ENCODE peak calls at places on chromosomes 13 and 19, in five cellular contexts. E, L, G, F and M are unnamed samples. For H3K4me1, the result is how much of the 10 kb centered on the place peaks cover.

GRCh38 chr19:45079911-45080469 is 930 bp downstream of the GEMIN7 start:
- DNase-seq in E (peak), F (no peak), L (no peak), G (no peak), M (no peak)

GRCh38 chr13:26878465-26878864 is 117.9 kb upstream of the GPR12 start:
- DNase-seq in G (no peak), F (no peak), E (no peak), L (no peak), M (no peak)

GRCh38 chr13:66803759-66804456 is 426.2 kb downstream of the PCDH9 start:
- DNase-seq in G (no peak), E (no peak), L (peak), F (no peak), M (no peak)

GRCh38 chr19:43316591-43317319 is 36.7 kb upstream of the CD177 start:
- DNase-seq in G (no peak), L (peak), E (no peak), F (no peak), M (no peak)

GRCh38 chr13:114055766-114056165 is 76.7 kb downstream of the RASA3 start:
- DNase-seq in E (no peak), G (no peak), L (no peak), F (no peak), M (no peak)

GRCh38 chr13:110103026-110103425 is 203.9 kb downstream of the COL4A1 start:
- DNase-seq in E (no peak), G (peak), L (no peak), F (no peak), M (no peak)

GRCh38 chr13:109816112-109816978 is 30.0 kb upstream of the IRS2 start:
- DNase-seq in F (no peak), G (no peak), E (no peak), L (no peak), M (peak)

GRCh38 chr19:5128251-5128931 is 159.5 kb downstream of the KDM4B start:
- DNase-seq in F (no peak), E (peak), L (peak), G (peak), M (no peak)

GRCh38 chr13:109274188-109274821 is 512.1 kb downstream of the IRS2 start:
- DNase-seq in L (peak), E (peak), F (no peak), G (peak), M (peak)

GRCh38 chr19:18503971-18504885 is 17.6 kb downstream of the ELL start:
- DNase-seq in F (no peak), E (no peak), L (no peak), G (no peak), M (no peak)

GRCh38 chr19:1956868-1957492 is 16.0 kb downstream of the CSNK1G2 start:
- DNase-seq in L (no peak), F (no peak), E (no peak), G (peak), M (no peak)

GRCh38 chr13:79491715-79492114 is 10.8 kb downstream of the NDFIP2 start:
- DNase-seq in F (no peak), L (peak), G (no peak), E (no peak), M (no peak)

GRCh38 chr19:4830332-4830731 is 1.2 kb downstream of the TICAM1 start:
- DNase-seq in F (no peak), L (no peak), E (no peak), G (no peak), M (no peak)

GRCh38 chr13:21672811-21673591 is 2.1 kb downstream of the FGF9 start:
- DNase-seq in G (peak), E (peak), F (no peak), L (no peak), M (no peak)

GRCh38 chr13:35881360-35881759 is 249.8 kb downstream of the DCLK1 start:
- DNase-seq in L (peak), F (no peak), G (no peak), E (no peak), M (no peak)

GRCh38 chr19:55638864-55639359 is 1.9 kb upstream of the ZNF580 start:
- DNase-seq in E (peak), F (no peak), L (peak), G (peak), M (no peak)

GRCh38 chr19:6060600-6061391 is 49.5 kb downstream of the RFX2 start:
- DNase-seq in E (no peak), G (peak), L (peak), F (no peak), M (no peak)

GRCh38 chr13:104301216-104301975 is 1235.2 kb upstream of the SLC10A2 start:
- DNase-seq in F (no peak), L (peak), E (no peak), G (no peak), M (no peak)

GRCh38 chr13:26710166-26710565 is 50.4 kb downstream of the GPR12 start:
- DNase-seq in E (no peak), L (no peak), F (no peak), G (no peak), M (no peak)

GRCh38 chr13:31945202-31945978 is 86.2 kb upstream of the FRY start:
- DNase-seq in L (peak), F (no peak), G (peak), E (peak), M (no peak)

GRCh38 chr13:109627649-109628048 is 158.7 kb downstream of the IRS2 start:
- DNase-seq in E (no peak), F (no peak), G (no peak), L (no peak), M (no peak)

GRCh38 chr19:15330801-15331418 is 1.4 kb downstream of the BRD4 start:
- DNase-seq in E (peak), G (peak), F (no peak), L (peak), M (no peak)

GRCh38 chr13:48653074-48654054 is at the start of gene CYSLTR2:
- DNase-seq in E (peak), F (no peak), L (peak), G (no peak), M (no peak)

GRCh38 chr13:90908792-90909191 is 438.7 kb upstream of the MIR17HG start:
- DNase-seq in G (no peak), E (no peak), F (no peak), L (no peak), M (no peak)

GRCh38 chr13:38824342-38824741 is 137.5 kb downstream of the FREM2 start:
- DNase-seq in E (no peak), F (no peak), G (no peak), L (no peak), M (no peak)

GRCh38 chr13:40064723-40065122 is 409.3 kb downstream of the COG6 start:
- DNase-seq in L (peak), G (no peak), F (peak), E (no peak), M (no peak)

GRCh38 chr13:40920826-40921225 is 98.3 kb downstream of the ELF1 start:
- DNase-seq in E (no peak), L (peak), G (no peak), F (no peak), M (no peak)

GRCh38 chr13:44653261-44653660 is 77.1 kb upstream of the TSC22D1 start:
- DNase-seq in L (peak), E (no peak), F (no peak), G (no peak), M (no peak)

GRCh38 chr19:1592023-1592754 is 476 bp downstream of the MBD3 start:
- DNase-seq in L (peak), E (peak), G (peak), F (peak), M (peak)

GRCh38 chr13:70923863-70924752 is 815.9 kb upstream of the KLHL1 start:
- DNase-seq in G (no peak), F (no peak), E (no peak), L (no peak), M (no peak)

GRCh38 chr19:2050991-2051770 is at the start of gene MKNK2:
- DNase-seq in G (peak), F (peak), E (peak), L (peak), M (peak)

GRCh38 chr19:19170053-19170945 is at the start of gene MEF2B:
- DNase-seq in E (peak), G (peak), F (no peak), L (peak), M (peak)

GRCh38 chr13:111116830-111117229 is 1.7 kb downstream of the ARHGEF7 start:
- DNase-seq in L (peak), G (no peak), E (no peak), F (no peak), M (no peak)

GRCh38 chr13:43432948-43433347 is 353.8 kb downstream of the ENOX1 start:
- DNase-seq in E (no peak), L (no peak), G (no peak), F (no peak), M (no peak)

DNA sequence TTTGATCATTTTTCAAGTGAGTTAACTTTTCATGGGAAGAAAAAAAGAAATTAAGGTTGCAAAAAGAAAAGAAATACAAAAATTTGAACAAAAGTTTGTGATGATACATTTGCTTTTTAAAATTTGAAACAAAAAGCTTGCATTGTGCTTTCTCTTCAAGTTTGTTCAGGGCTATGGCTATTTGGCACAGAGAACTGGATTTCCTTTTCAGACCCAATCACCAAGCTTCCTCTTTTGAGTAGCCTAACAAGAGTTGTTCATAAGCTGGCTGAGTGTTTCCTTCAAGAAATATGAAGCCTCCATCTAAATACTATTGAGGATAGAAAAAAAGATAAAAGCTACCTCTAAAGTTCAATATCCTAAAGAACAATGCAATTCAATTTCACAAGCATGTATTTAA is 787.8 kb downstream of the LIG4 start:
- DNase-seq in E (no peak), L (no peak), G (no peak), F (no peak), M (no peak)
- H3K4me1 ChIP-seq in E (under half), L (under half), G (under half), F (under half), M (under half)

GRCh38 chr19:39951686-39952085 is 17.3 kb upstream of the FCGBP start:
- DNase-seq in L (peak), F (no peak), G (peak), E (no peak), M (no peak)

GRCh38 chr19:39946532-39946931 is 12.1 kb upstream of the FCGBP start:
- DNase-seq in E (no peak), F (no peak), L (no peak), G (no peak), M (no peak)

GRCh38 chr19:39951065-39951650 is 16.7 kb upstream of the FCGBP start:
- DNase-seq in L (no peak), E (no peak), F (no peak), G (no peak), M (no peak)

GRCh38 chr19:39953915-39954314 is 17.1 kb upstream of the PSMC4 start:
- DNase-seq in G (no peak), F (no peak), E (no peak), L (no peak), M (no peak)

GRCh38 chr19:39949026-39949747 is 14.8 kb upstream of the FCGBP start:
- DNase-seq in G (no peak), F (no peak), E (no peak), L (no peak), M (no peak)
- H3K4me1 ChIP-seq in G (under half), F (under half), E (under half), L (under half), M (under half)

GRCh38 chr13:29304148-29304547 is 291.3 kb downstream of the SLC7A1 start:
- DNase-seq in E (no peak), G (no peak), L (no peak), F (no peak), M (no peak)
- H3K4me1 ChIP-seq in E (under half), G (under half), L (under half), F (under half), M (under half)

GRCh38 chr13:98557934-98558630 is 18.8 kb downstream of the STK24 start:
- DNase-seq in E (no peak), G (no peak), L (peak), F (no peak), M (no peak)
- H3K4me1 ChIP-seq in E (under half), G (under half), L (under half), F (under half), M (under half)

GRCh38 chr19:38720559-38721236 is 23.6 kb downstream of the CAPN12 start:
- DNase-seq in F (no peak), G (no peak), L (no peak), E (no peak), M (no peak)
- H3K4me1 ChIP-seq in F (under half), G (under half), L (under half), E (under half), M (under half)